ENCODE peak calls at places on chromosome 1, in six cellular contexts. I, G, B, R, L and U are unnamed samples.

GRCh38 chr1:20152599-20152930 is 13.4 kb downstream of the PLA2G2F start:
- ATAC-seq in R (no peak), I (peak), L (peak), B (no peak), G (no peak), U (no peak)

GRCh38 chr1:93574991-93575390 is 106.6 kb downstream of the BCAR3 start:
- ATAC-seq in G (no peak), I (no peak), L (no peak), B (no peak), R (no peak), U (no peak)

GRCh38 chr1:208241541-208241940 is 2.6 kb downstream of the PLXNA2 start:
- ATAC-seq in I (no peak), B (no peak), L (no peak), G (no peak), R (no peak), U (no peak)

GRCh38 chr1:220137006-220137794 is 43.3 kb downstream of the IARS2 start:
- ATAC-seq in R (no peak), B (peak), I (peak), G (peak), L (peak), U (no peak)

GRCh38 chr1:236342403-236343245 is 51.5 kb upstream of the EDARADD start:
- ATAC-seq in I (no peak), G (no peak), L (no peak), B (no peak), R (no peak), U (no peak)

GRCh38 chr1:173062156-173062938 is 11.6 kb upstream of the TNFSF18 start:
- ATAC-seq in G (no peak), L (peak), I (peak), B (no peak), R (no peak), U (no peak)

GRCh38 chr1:45038240-45038639 is 26.2 kb downstream of the UROD start:
- ATAC-seq in R (no peak), L (no peak), B (no peak), G (no peak), I (no peak), U (no peak)

GRCh38 chr1:111904478-111905218 is 84.8 kb downstream of the KCND3 start:
- ATAC-seq in G (no peak), L (peak), B (no peak), R (peak), I (peak), U (peak)

GRCh38 chr1:86449103-86449502 is 19.6 kb upstream of the CLCA1 start:
- ATAC-seq in L (no peak), B (no peak), G (no peak), I (no peak), R (no peak), U (no peak)

GRCh38 chr1:231817813-231818212 is 191.2 kb downstream of the DISC1 start:
- ATAC-seq in I (no peak), R (no peak), L (no peak), G (no peak), B (no peak), U (no peak)

GRCh38 chr1:115975569-115976061 is 698 bp upstream of the SLC22A15 start:
- ATAC-seq in R (no peak), G (no peak), I (no peak), B (no peak), L (no peak), U (no peak)

GRCh38 chr1:54922921-54923421 is 36.0 kb upstream of the DHCR24 start:
- ATAC-seq in I (no peak), R (no peak), G (no peak), L (no peak), B (peak), U (no peak)

GRCh38 chr1:52907812-52908153 is 13.8 kb downstream of the ECHDC2 start:
- ATAC-seq in G (no peak), R (no peak), B (no peak), I (no peak), L (no peak), U (no peak)

GRCh38 chr1:156368157-156368658 is 803 bp upstream of the RHBG start:
- ATAC-seq in R (no peak), I (no peak), L (no peak), B (peak), G (no peak), U (no peak)

GRCh38 chr1:12627308-12627707 is 9.3 kb upstream of the DHRS3 start:
- ATAC-seq in G (no peak), B (no peak), I (no peak), L (no peak), R (no peak), U (no peak)

GRCh38 chr1:51283977-51284376 is 46.4 kb downstream of the TTC39A start:
- ATAC-seq in G (no peak), L (no peak), R (peak), I (peak), B (no peak), U (peak)

GRCh38 chr1:206471415-206471801 is 1.1 kb downstream of the IKBKE start:
- ATAC-seq in L (peak), I (peak), B (no peak), G (no peak), R (peak), U (peak)

GRCh38 chr1:88650676-88651418 is 33.2 kb upstream of the PKN2 start:
- ATAC-seq in B (no peak), G (no peak), L (no peak), I (no peak), R (no peak), U (no peak)